ENCODE peak calls at places on chromosome 22, in ten cellular contexts. L, A, M, V, X, U, T, K, G and R are unnamed samples.

GRCh38 chr22:48574776-48575566 is 1252.7 kb downstream of the BRD1 start:
- DNase-seq in V (peak), T (no peak), A (peak), G (peak), X (no peak), L (peak), K (peak), M (no peak), U (peak), R (no peak)

GRCh38 chr22:27405672-27406388 is 395.7 kb downstream of the MN1 start:
- DNase-seq in A (peak), T (no peak), K (no peak), L (peak), M (peak), X (no peak), U (peak), V (peak), G (peak), R (no peak)

GRCh38 chr22:30609260-30610185 is 2.5 kb downstream of the TCN2 start:
- DNase-seq in V (peak), K (no peak), L (peak), G (peak), T (peak), U (peak), X (no peak), A (no peak), M (peak), R (peak)

GRCh38 chr22:27420817-27421361 is 380.7 kb downstream of the MN1 start:
- DNase-seq in X (no peak), U (no peak), V (no peak), M (peak), A (no peak), T (peak), G (peak), K (peak), L (no peak), R (no peak)

GRCh38 chr22:47923011-47923427 is 1160.6 kb downstream of the TBC1D22A start:
- DNase-seq in U (no peak), M (no peak), K (no peak), L (no peak), G (no peak), A (no peak), T (no peak), V (no peak), X (no peak), R (no peak)

GRCh38 chr22:30605449-30606110 is 1.4 kb upstream of the TCN2 start:
- DNase-seq in U (peak), L (peak), A (peak), T (peak), K (no peak), G (peak), X (no peak), M (peak), V (peak), R (peak)

GRCh38 chr22:16969508-16970327 is 38.3 kb downstream of the GAB4 start:
- DNase-seq in M (no peak), G (no peak), V (no peak), U (no peak), T (no peak), A (no peak), X (no peak), L (no peak), K (no peak), R (no peak)

GRCh38 chr22:20545681-20546521 is 38.5 kb downstream of the MED15 start:
- DNase-seq in A (no peak), T (no peak), M (no peak), G (no peak), X (no peak), V (no peak), U (no peak), K (no peak), L (no peak), R (no peak)

GRCh38 chr22:44362249-44363040 is 49.7 kb upstream of the SHISAL1 start:
- DNase-seq in L (no peak), A (no peak), M (no peak), K (peak), T (peak), U (no peak), X (no peak), V (no peak), G (peak), R (no peak)

GRCh38 chr22:27476729-27477128 is 324.8 kb downstream of the MN1 start:
- DNase-seq in L (peak), K (peak), M (no peak), X (no peak), U (no peak), V (no peak), G (no peak), A (no peak), T (no peak), R (no peak)

GRCh38 chr22:20523118-20523983 is 15.9 kb downstream of the MED15 start:
- DNase-seq in V (no peak), K (peak), L (no peak), G (no peak), T (no peak), M (no peak), U (no peak), X (no peak), A (no peak), R (no peak)

GRCh38 chr22:26466196-26466595 is 17.4 kb downstream of the HPS4 start:
- DNase-seq in V (no peak), A (no peak), U (no peak), G (no peak), M (no peak), X (no peak), L (no peak), K (no peak), T (no peak), R (no peak)

GRCh38 chr22:39920134-39920743 is 19.4 kb downstream of the GRAP2 start:
- DNase-seq in V (no peak), M (no peak), U (no peak), G (no peak), T (no peak), L (no peak), X (no peak), K (no peak), A (no peak), R (no peak)

GRCh38 chr22:48382197-48382596 is 1445.5 kb downstream of the BRD1 start:
- DNase-seq in M (no peak), V (no peak), K (no peak), T (no peak), G (no peak), U (no peak), L (no peak), A (no peak), X (no peak), R (no peak)

GRCh38 chr22:21031545-21032036 is 770 bp downstream of the SLC7A4 start:
- DNase-seq in L (no peak), T (no peak), G (no peak), V (no peak), A (no peak), U (no peak), M (no peak), K (no peak), X (no peak), R (no peak)

GRCh38 chr22:40426671-40427070 is 56.3 kb downstream of the SGSM3 start:
- DNase-seq in U (no peak), A (no peak), X (no peak), G (peak), M (no peak), L (no peak), K (no peak), V (no peak), T (no peak), R (no peak)

GRCh38 chr22:22746963-22747933 is 102.8 kb downstream of the GGTLC2 start:
- DNase-seq in M (no peak), L (no peak), G (no peak), K (no peak), A (no peak), U (no peak), X (peak), T (no peak), V (peak), R (no peak)

GRCh38 chr22:22748756-22749155 is 104.3 kb downstream of the GGTLC2 start:
- DNase-seq in G (no peak), L (no peak), M (no peak), X (no peak), T (no peak), K (no peak), V (no peak), U (no peak), A (no peak), R (no peak)

GRCh38 chr22:22749167-22749758 is 104.8 kb downstream of the GGTLC2 start:
- DNase-seq in G (no peak), A (no peak), M (no peak), T (no peak), X (peak), K (no peak), L (no peak), V (no peak), U (no peak), R (no peak)

GRCh38 chr22:22746061-22746962 is 101.9 kb downstream of the GGTLC2 start:
- DNase-seq in A (no peak), M (no peak), G (no peak), U (no peak), X (peak), L (no peak), T (no peak), V (no peak), K (no peak), R (no peak)

GRCh38 chr22:22748297-22748743 is 103.9 kb downstream of the GGTLC2 start:
- DNase-seq in U (peak), K (no peak), A (peak), T (no peak), M (peak), G (no peak), X (peak), V (peak), L (peak), R (no peak)
- TF ChIP-seq CTCF in U (peak), K (peak), A (peak), T (peak), M (peak), G (peak), X (peak), V (peak), L (peak), R (no peak)

GRCh38 chr22:37267128-37267587 is 15.2 kb upstream of the CYTH4 start:
- DNase-seq in G (peak), X (peak), T (no peak), A (peak), K (no peak), V (peak), M (no peak), U (peak), L (no peak), R (no peak)

GRCh38 chr22:37269930-37270678 is 12.2 kb upstream of the CYTH4 start:
- DNase-seq in U (no peak), M (no peak), G (no peak), L (no peak), K (no peak), V (no peak), X (no peak), T (no peak), A (no peak), R (no peak)

GRCh38 chr22:37270928-37271650 is 11.2 kb upstream of the CYTH4 start:
- DNase-seq in K (no peak), T (no peak), M (no peak), X (no peak), L (no peak), A (no peak), U (no peak), V (no peak), G (no peak), R (no peak)

GRCh38 chr22:37266581-37267127 is 15.7 kb upstream of the CYTH4 start:
- DNase-seq in A (no peak), T (no peak), K (no peak), V (no peak), G (no peak), M (no peak), U (no peak), L (no peak), X (no peak), R (no peak)

GRCh38 chr22:37267661-37268413 is 14.5 kb upstream of the CYTH4 start:
- DNase-seq in G (no peak), T (no peak), L (no peak), K (no peak), A (no peak), U (no peak), X (no peak), V (no peak), M (no peak), R (no peak)
- TF ChIP-seq CTCF in G (no peak), T (no peak), L (no peak), K (no peak), A (no peak), U (no peak), X (no peak), V (no peak), M (no peak), R (no peak)

GRCh38 chr22:29195964-29196666 is 9.6 kb upstream of the EMID1 start:
- DNase-seq in L (no peak), A (no peak), U (peak), M (no peak), K (peak), T (no peak), X (no peak), G (no peak), V (no peak), R (no peak)

GRCh38 chr22:29197096-29197495 is 8.6 kb upstream of the EMID1 start:
- DNase-seq in K (peak), T (no peak), M (no peak), U (no peak), V (no peak), X (no peak), G (no peak), A (no peak), L (no peak), R (no peak)

GRCh38 chr22:29195118-29195963 is 10.4 kb upstream of the EMID1 start:
- DNase-seq in K (peak), L (no peak), G (no peak), A (no peak), M (no peak), X (no peak), T (no peak), U (no peak), V (no peak), R (no peak)

GRCh38 chr22:29190915-29191314 is 14.8 kb upstream of the EMID1 start:
- DNase-seq in L (no peak), V (no peak), U (no peak), K (peak), T (no peak), X (no peak), A (no peak), M (no peak), G (no peak), R (no peak)

DNA sequence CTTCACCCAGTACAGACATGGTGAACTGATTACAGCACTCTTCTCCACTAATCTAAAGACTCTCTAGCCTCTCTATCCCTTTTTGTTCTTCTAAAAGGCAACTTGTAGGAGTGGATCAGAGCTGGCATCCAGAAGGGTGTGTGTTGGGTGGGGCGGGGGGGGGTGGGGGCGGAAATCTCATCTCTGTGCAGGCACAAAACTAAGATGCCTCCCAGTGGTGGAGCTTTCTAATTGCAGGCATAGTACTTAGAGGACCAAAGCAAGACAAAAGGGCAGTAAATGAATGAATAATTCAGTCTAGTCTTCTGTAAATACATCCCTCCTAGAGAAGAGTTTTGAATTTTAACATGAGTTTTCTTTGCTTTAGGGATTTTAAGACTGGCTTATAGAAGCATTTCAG is 11.4 kb upstream of the EMID1 start:
- DNase-seq in T (no peak), U (no peak), G (no peak), A (no peak), L (no peak), M (no peak), X (no peak), V (peak), K (no peak), R (no peak)
- TF ChIP-seq CTCF in T (no peak), U (no peak), G (no peak), A (peak), L (no peak), M (no peak), X (no peak), V (peak), K (no peak), R (no peak)

GRCh38 chr22:18998998-18999397 is 62.9 kb upstream of the PRODH start:
- DNase-seq in X (no peak), G (no peak), M (no peak), V (peak), L (no peak), A (peak), U (no peak), T (no peak), K (no peak), R (no peak)
- TF ChIP-seq CTCF in X (no peak), G (no peak), M (no peak), V (peak), L (no peak), A (peak), U (no peak), T (no peak), K (no peak), R (no peak)

DNA sequence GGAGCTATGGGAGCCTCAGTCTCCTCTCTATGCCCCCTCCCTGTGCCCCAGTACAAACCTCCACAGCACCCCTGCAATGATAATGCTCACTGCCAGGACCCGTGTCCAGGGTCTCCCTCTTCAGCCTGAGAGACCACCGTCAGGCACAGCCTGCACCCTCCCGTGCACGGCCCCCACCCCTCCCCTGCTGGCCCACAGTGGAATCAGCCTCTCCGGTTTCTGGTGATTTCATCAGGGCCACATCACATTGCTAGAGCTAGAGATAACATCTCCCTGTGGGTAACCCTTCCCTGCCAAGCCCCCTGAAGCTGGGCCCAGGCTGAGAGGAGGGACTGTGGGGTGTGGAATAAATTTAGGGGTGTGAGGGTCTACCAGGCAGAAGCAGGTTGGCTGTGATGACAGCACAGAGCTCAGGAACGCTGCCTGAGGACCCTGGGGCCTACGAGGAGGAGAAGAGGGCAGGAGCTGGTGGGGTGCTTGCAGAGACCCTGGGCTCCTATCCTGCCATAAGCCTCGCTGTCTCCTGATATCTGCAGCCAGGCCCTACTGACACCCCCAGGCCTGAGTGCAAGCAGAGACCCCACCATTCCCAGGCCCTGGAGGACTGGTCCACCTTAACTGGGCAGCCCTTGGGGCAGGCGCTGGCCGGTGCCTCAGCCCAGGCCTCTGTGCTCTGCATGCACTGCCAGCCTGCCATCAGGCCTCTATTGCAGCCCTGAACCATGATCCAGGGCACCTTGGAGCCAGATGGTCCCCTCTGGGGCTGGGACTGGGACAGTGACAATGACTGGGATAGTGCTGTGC is at the start of gene KLHDC7B:
- DNase-seq in U (peak), G (peak), M (no peak), L (no peak), K (no peak), A (no peak), T (no peak), V (no peak), X (no peak), R (no peak)
- TF ChIP-seq CTCF in U (no peak), G (no peak), M (no peak), L (no peak), K (no peak), A (no peak), T (no peak), V (no peak), X (no peak), R (no peak)

GRCh38 chr22:36384766-36385400 is 2.9 kb downstream of the MYH9 start:
- DNase-seq in T (peak), A (peak), X (no peak), V (peak), M (no peak), G (no peak), U (no peak), L (no peak), K (no peak), R (no peak)
- TF ChIP-seq CTCF in T (no peak), A (no peak), X (no peak), V (no peak), M (no peak), G (no peak), U (no peak), L (no peak), K (no peak), R (no peak)

GRCh38 chr22:31874821-31875220 is 69.5 kb upstream of the YWHAH start:
- DNase-seq in M (no peak), V (no peak), A (no peak), T (no peak), K (no peak), U (no peak), X (no peak), G (no peak), L (no peak), R (no peak)

GRCh38 chr22:31871475-31871874 is 72.9 kb upstream of the YWHAH start:
- DNase-seq in A (no peak), M (no peak), U (no peak), X (no peak), G (no peak), T (no peak), V (no peak), L (no peak), K (no peak), R (no peak)

GRCh38 chr22:31870890-31871289 is 73.4 kb upstream of the YWHAH start:
- DNase-seq in K (no peak), X (no peak), T (no peak), L (peak), U (no peak), V (no peak), A (no peak), M (no peak), G (no peak), R (no peak)

GRCh38 chr22:31876156-31877035 is 67.9 kb upstream of the YWHAH start:
- DNase-seq in T (no peak), X (peak), L (no peak), M (no peak), G (no peak), A (no peak), V (no peak), K (no peak), U (no peak), R (no peak)

DNA sequence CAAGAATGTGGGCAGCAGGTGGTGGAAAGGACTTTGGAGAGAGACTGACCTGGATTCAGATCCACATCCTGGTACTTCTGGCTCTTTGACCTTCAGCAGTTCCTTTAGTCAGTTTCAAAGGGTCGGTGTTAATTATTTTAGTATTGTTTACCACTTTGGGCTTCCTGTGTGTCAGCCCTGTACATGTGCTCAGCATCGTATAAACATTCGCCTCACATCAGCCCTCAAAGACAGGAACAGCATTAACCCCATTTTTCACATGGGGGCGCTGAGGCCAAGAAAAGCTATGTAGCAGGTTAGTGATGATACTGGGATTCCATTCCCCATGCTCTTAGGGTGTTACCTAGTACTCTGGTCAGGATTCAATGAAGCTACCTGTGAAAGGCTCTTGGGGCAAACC is 72.1 kb upstream of the YWHAH start:
- DNase-seq in M (no peak), L (peak), A (no peak), K (no peak), X (no peak), U (no peak), T (no peak), V (peak), G (no peak), R (no peak)
- TF ChIP-seq CTCF in M (no peak), L (no peak), A (peak), K (no peak), X (no peak), U (no peak), T (no peak), V (peak), G (peak), R (no peak)